ENCODE peak calls at places on chromosomes 7 and 10, in six cellular contexts. T is hypothalamus, Z is naive B cell, F is body of pancreas, X is AG08396, M is GM03348. G is an unnamed sample.

GRCh38 chr7:7433736-7434260 is 101.9 kb downstream of the COL28A1 start:
- DNase-seq in T (no peak), Z (no peak), F (no peak), X (no peak), M (peak), G (no peak)

GRCh38 chr10:43696909-43697499 is 48.3 kb upstream of the ZNF32 start:
- DNase-seq in T (no peak), Z (no peak), F (no peak), X (no peak), M (no peak), G (no peak)

GRCh38 chr10:102611514-102612095 is 32.7 kb upstream of the TRIM8 start:
- DNase-seq in T (no peak), Z (no peak), F (no peak), X (no peak), M (no peak), G (no peak)

GRCh38 chr10:103580011-103580410 is 86.5 kb downstream of the NEURL1 start:
- DNase-seq in T (no peak), Z (no peak), F (no peak), X (no peak), M (no peak), G (no peak)

GRCh38 chr10:132837905-132838304 is 52.0 kb upstream of the NKX6-2 start:
- DNase-seq in T (no peak), Z (no peak), F (no peak), X (no peak), M (no peak), G (no peak)

GRCh38 chr7:15684834-15685233 is 1.6 kb downstream of the MEOX2 start:
- DNase-seq in T (no peak), Z (no peak), F (no peak), X (no peak), M (no peak), G (no peak)

GRCh38 chr7:126856691-126857291 is 395.9 kb downstream of the GRM8 start:
- DNase-seq in T (no peak), Z (no peak), F (no peak), X (no peak), M (peak), G (peak)

GRCh38 chr10:124523301-124523871 is 61.8 kb downstream of the LHPP start:
- DNase-seq in T (no peak), Z (no peak), F (no peak), X (peak), M (no peak), G (no peak)

GRCh38 chr10:89589091-89589725 is 53.8 kb upstream of the SLC16A12 start:
- DNase-seq in T (no peak), Z (no peak), F (no peak), X (no peak), M (no peak), G (no peak)

GRCh38 chr7:5646846-5647245 is 134.6 kb downstream of the RNF216 start:
- DNase-seq in T (no peak), Z (no peak), F (no peak), X (no peak), M (peak), G (no peak)

GRCh38 chr7:4103352-4104091 is 578.6 kb upstream of the FOXK1 start:
- DNase-seq in T (no peak), Z (no peak), F (no peak), X (no peak), M (no peak), G (peak)

GRCh38 chr10:126504051-126504760 is 115.9 kb upstream of the ADAM12 start:
- DNase-seq in T (peak), Z (peak), F (peak), X (peak), M (peak), G (peak)

GRCh38 chr10:80535671-80536360 is 1.9 kb upstream of the SH2D4B start:
- DNase-seq in T (no peak), Z (peak), F (peak), X (peak), M (peak), G (no peak)

GRCh38 chr7:91559947-91560346 is 295.7 kb downstream of the FZD1 start:
- DNase-seq in T (no peak), Z (no peak), F (no peak), X (no peak), M (no peak), G (no peak)

GRCh38 chr10:77400041-77400440 is 237.6 kb downstream of the KCNMA1 start:
- DNase-seq in T (no peak), Z (no peak), F (no peak), X (no peak), M (no peak), G (no peak)

GRCh38 chr7:71793251-71793650 is 618.9 kb downstream of the CALN1 start:
- DNase-seq in T (no peak), Z (no peak), F (no peak), X (no peak), M (no peak), G (no peak)

GRCh38 chr7:150322114-150322832 is 882 bp upstream of the LRRC61 start:
- DNase-seq in T (no peak), Z (no peak), F (peak), X (no peak), M (no peak), G (no peak)

GRCh38 chr10:104824378-104825006 is 183.4 kb downstream of the SORCS3 start:
- DNase-seq in T (no peak), Z (no peak), F (no peak), X (peak), M (peak), G (peak)

GRCh38 chr10:30510184-30510931 is 76.4 kb downstream of the MAP3K8 start:
- DNase-seq in T (no peak), Z (no peak), F (peak), X (peak), M (peak), G (no peak)

GRCh38 chr7:155167706-155168365 is 97.7 kb downstream of the HTR5A start:
- DNase-seq in T (no peak), Z (no peak), F (no peak), X (no peak), M (no peak), G (no peak)

GRCh38 chr10:18087398-18087797 is 52.8 kb upstream of the CACNB2 start:
- DNase-seq in T (no peak), Z (no peak), F (no peak), X (no peak), M (peak), G (no peak)

GRCh38 chr7:121344093-121344492 is 15.3 kb downstream of the WNT16 start:
- DNase-seq in T (no peak), Z (no peak), F (no peak), X (no peak), M (no peak), G (no peak)

GRCh38 chr7:102306916-102307677 is 20.4 kb downstream of the SH2B2 start:
- DNase-seq in T (peak), Z (peak), F (peak), X (no peak), M (no peak), G (no peak)

GRCh38 chr10:44878704-44879530 is 32.2 kb upstream of the TMEM72 start:
- DNase-seq in T (peak), Z (peak), F (peak), X (peak), M (peak), G (peak)

GRCh38 chr7:129494041-129494440 is 8.3 kb upstream of the SMKR1 start:
- DNase-seq in T (no peak), Z (no peak), F (no peak), X (peak), M (peak), G (no peak)

GRCh38 chr7:66776800-66777468 is 36.4 kb downstream of the RABGEF1 start:
- DNase-seq in T (no peak), Z (no peak), F (no peak), X (no peak), M (no peak), G (no peak)

GRCh38 chr10:25695586-25695985 is 238.4 kb upstream of the MYO3A start:
- DNase-seq in T (no peak), Z (no peak), F (no peak), X (no peak), M (no peak), G (no peak)

GRCh38 chr7:27172823-27173411 is 1.2 kb downstream of the HOXA10 start:
- DNase-seq in T (no peak), Z (no peak), F (peak), X (peak), M (peak), G (no peak)

GRCh38 chr7:16083931-16084330 is 337.4 kb downstream of the CRPPA start:
- DNase-seq in T (no peak), Z (no peak), F (no peak), X (no peak), M (no peak), G (no peak)

GRCh38 chr7:40717242-40717641 is 582.4 kb downstream of the SUGCT start:
- DNase-seq in T (no peak), Z (no peak), F (peak), X (peak), M (peak), G (peak)

GRCh38 chr10:30431435-30431911 is 2.5 kb upstream of the MAP3K8 start:
- DNase-seq in T (no peak), Z (no peak), F (no peak), X (no peak), M (peak), G (no peak)

GRCh38 chr7:155594961-155595366 is 48.6 kb upstream of the CNPY1 start:
- DNase-seq in T (no peak), Z (no peak), F (no peak), X (no peak), M (no peak), G (no peak)

GRCh38 chr10:104232613-104233102 is 494 bp upstream of the CFAP43 start:
- DNase-seq in T (no peak), Z (no peak), F (peak), X (no peak), M (no peak), G (no peak)

GRCh38 chr7:12884856-12885440 is 197.5 kb downstream of the ARL4A start:
- DNase-seq in T (no peak), Z (no peak), F (no peak), X (no peak), M (peak), G (no peak)

GRCh38 chr10:131205556-131205955 is 106.0 kb downstream of the TCERG1L start:
- DNase-seq in T (no peak), Z (no peak), F (no peak), X (no peak), M (no peak), G (no peak)

GRCh38 chr7:5514440-5515035 is 90.9 kb upstream of the TNRC18 start:
- DNase-seq in T (no peak), Z (no peak), F (no peak), X (no peak), M (no peak), G (no peak)

GRCh38 chr7:65923321-65923720 is 50.4 kb downstream of the VKORC1L1 start:
- DNase-seq in T (no peak), Z (no peak), F (no peak), X (no peak), M (no peak), G (no peak)

GRCh38 chr10:99787303-99787702 is 4.9 kb downstream of the ABCC2 start:
- DNase-seq in T (no peak), Z (no peak), F (no peak), X (no peak), M (no peak), G (no peak)

GRCh38 chr7:30795161-30795943 is 24.1 kb downstream of the MINDY4 start:
- DNase-seq in T (no peak), Z (no peak), F (no peak), X (no peak), M (no peak), G (no peak)

GRCh38 chr7:51705701-51706100 is 389.1 kb upstream of the COBL start:
- DNase-seq in T (no peak), Z (no peak), F (no peak), X (no peak), M (no peak), G (no peak)